ENCODE peak calls at places on chromosome 18, in eight cellular contexts. T is heart right ventricle; A is GM12892; B is ovary; H is head of caudate nucleus; X is effector memory CD8-positive, alpha-beta T cell; K is NAMALWA; J is LHCN-M2. O is an unnamed sample.

GRCh38 chr18:32010124-32010745 is 8.4 kb upstream of the RNF125 start:
- DNase-seq in B (no peak), A (no peak), X (no peak), T (no peak), K (no peak), J (no peak), H (no peak), O (no peak)

GRCh38 chr18:48408727-48409590 is at the start of gene ZBTB7C:
- DNase-seq in T (no peak), J (no peak), K (no peak), X (no peak), B (peak), A (peak), H (peak), O (no peak)

GRCh38 chr18:9627642-9628041 is 13.3 kb upstream of the PPP4R1 start:
- DNase-seq in B (no peak), K (no peak), T (no peak), J (no peak), A (no peak), H (no peak), X (no peak), O (no peak)

GRCh38 chr18:55999641-56000040 is 411.6 kb upstream of the TCF4 start:
- DNase-seq in J (no peak), H (peak), A (no peak), K (no peak), X (no peak), T (no peak), B (peak), O (no peak)

GRCh38 chr18:35239314-35239713 is 1.5 kb upstream of the ZNF397 start:
- DNase-seq in H (no peak), A (no peak), X (no peak), K (no peak), T (no peak), J (no peak), B (no peak), O (no peak)

GRCh38 chr18:59549797-59550516 is 147.3 kb downstream of the CCBE1 start:
- DNase-seq in K (no peak), X (no peak), B (no peak), J (peak), H (peak), A (no peak), T (peak), O (no peak)

GRCh38 chr18:76988015-76988826 is 144.4 kb downstream of the MBP start:
- DNase-seq in X (no peak), K (no peak), J (no peak), H (no peak), A (no peak), T (peak), B (no peak), O (no peak)

GRCh38 chr18:47730795-47731194 is 199.7 kb downstream of the SMAD2 start:
- DNase-seq in A (no peak), B (no peak), H (no peak), T (no peak), J (peak), K (no peak), X (no peak), O (peak)

GRCh38 chr18:57518533-57518932 is 68.0 kb downstream of the FECH start:
- DNase-seq in X (no peak), K (no peak), B (no peak), H (no peak), J (no peak), T (no peak), A (no peak), O (no peak)

GRCh38 chr18:6795307-6795706 is 65.8 kb downstream of the ARHGAP28 start:
- DNase-seq in T (no peak), X (no peak), J (peak), A (no peak), B (no peak), H (no peak), K (no peak), O (no peak)

GRCh38 chr18:48393170-48393569 is 16.0 kb downstream of the ZBTB7C start:
- DNase-seq in K (no peak), T (no peak), J (no peak), A (no peak), X (no peak), H (no peak), B (no peak), O (no peak)

GRCh38 chr18:23099621-23100020 is 35.7 kb upstream of the CABLES1 start:
- DNase-seq in T (no peak), J (peak), X (no peak), H (no peak), B (no peak), A (no peak), K (no peak), O (no peak)

GRCh38 chr18:31245820-31246219 is 72.1 kb upstream of the DSG1 start:
- DNase-seq in J (no peak), T (no peak), H (no peak), K (no peak), A (no peak), X (no peak), B (no peak), O (no peak)

GRCh38 chr18:9612215-9612830 is 2.0 kb downstream of the PPP4R1 start:
- DNase-seq in X (peak), B (no peak), K (peak), H (peak), A (no peak), T (peak), J (peak), O (no peak)

GRCh38 chr18:43606800-43607199 is 329.5 kb upstream of the SYT4 start:
- DNase-seq in A (no peak), X (no peak), T (no peak), J (peak), K (no peak), H (no peak), B (no peak), O (no peak)

GRCh38 chr18:34339155-34339554 is 114.4 kb upstream of the NOL4 start:
- DNase-seq in J (no peak), K (no peak), T (no peak), X (no peak), H (no peak), A (no peak), B (no peak), O (no peak)

GRCh38 chr18:29512761-29513160 is 1335.8 kb upstream of the CDH2 start:
- DNase-seq in B (no peak), A (no peak), T (no peak), H (no peak), K (no peak), X (no peak), J (no peak), O (no peak)

GRCh38 chr18:78542204-78542603 is 437.4 kb upstream of the SALL3 start:
- DNase-seq in K (no peak), H (peak), J (no peak), A (no peak), X (no peak), B (no peak), T (peak), O (peak)

GRCh38 chr18:76581261-76581660 is 86.2 kb upstream of the ZNF516 start:
- DNase-seq in X (no peak), T (no peak), A (no peak), B (no peak), H (no peak), K (no peak), J (no peak), O (no peak)

GRCh38 chr18:32271649-32272324 is 81.9 kb downstream of the MEP1B start:
- DNase-seq in H (peak), B (peak), K (peak), J (peak), A (no peak), X (no peak), T (peak), O (no peak)

GRCh38 chr18:41989508-41989907 is 34.5 kb downstream of the PIK3C3 start:
- DNase-seq in K (no peak), H (no peak), A (no peak), X (no peak), J (no peak), B (no peak), T (no peak), O (no peak)

GRCh38 chr18:35024196-35024595 is 17.0 kb upstream of the MAPRE2 start:
- DNase-seq in B (no peak), A (no peak), H (no peak), X (no peak), T (no peak), K (no peak), J (peak), O (no peak)

GRCh38 chr18:36454258-36454657 is 156.7 kb downstream of the FHOD3 start:
- DNase-seq in H (no peak), X (no peak), A (no peak), J (no peak), T (no peak), K (no peak), B (no peak), O (no peak)

GRCh38 chr18:46916551-46917107 is 678 bp downstream of the PIAS2 start:
- DNase-seq in T (peak), H (peak), X (peak), J (peak), K (peak), A (no peak), B (no peak), O (no peak)

GRCh38 chr18:76823166-76823539 is 796 bp downstream of the ZNF236 start:
- DNase-seq in X (no peak), A (no peak), K (no peak), J (no peak), B (peak), H (no peak), T (peak), O (no peak)

GRCh38 chr18:79817607-79817998 is 19.9 kb downstream of the KCNG2 start:
- DNase-seq in T (no peak), B (no peak), K (no peak), A (no peak), J (no peak), H (no peak), X (no peak), O (no peak)

GRCh38 chr18:79556829-79557585 is 122.6 kb upstream of the CTDP1 start:
- DNase-seq in X (no peak), H (no peak), B (peak), T (no peak), J (no peak), K (no peak), A (no peak), O (peak)

GRCh38 chr18:5456577-5457466 is 87.0 kb downstream of the EPB41L3 start:
- DNase-seq in X (peak), J (no peak), T (no peak), K (peak), A (no peak), B (no peak), H (peak), O (peak)

GRCh38 chr18:77099501-77100370 is 32.8 kb downstream of the MBP start:
- DNase-seq in J (no peak), T (no peak), B (no peak), A (no peak), X (peak), K (peak), H (no peak), O (no peak)

GRCh38 chr18:76679259-76679658 is 143.1 kb upstream of the ZNF236 start:
- DNase-seq in B (no peak), H (no peak), A (no peak), K (no peak), X (no peak), J (no peak), T (no peak), O (no peak)

GRCh38 chr18:45664824-45665763 is 49.8 kb downstream of the SLC14A2 start:
- DNase-seq in J (peak), A (no peak), H (peak), T (peak), X (peak), B (peak), K (peak), O (no peak)

GRCh38 chr18:11842562-11842961 is 8.7 kb upstream of the CHMP1B start:
- DNase-seq in H (no peak), B (no peak), X (no peak), A (no peak), T (no peak), J (peak), K (no peak), O (no peak)

GRCh38 chr18:14978962-14979535 is 231.1 kb downstream of the ANKRD30B start:
- DNase-seq in T (no peak), K (peak), X (no peak), A (no peak), J (peak), H (peak), B (no peak), O (no peak)

GRCh38 chr18:42414756-42415454 is 459.9 kb downstream of the PIK3C3 start:
- DNase-seq in A (no peak), T (no peak), J (no peak), X (no peak), K (no peak), B (peak), H (no peak), O (no peak)

GRCh38 chr18:9811978-9812377 is 73.8 kb upstream of the TXNDC2 start:
- DNase-seq in H (no peak), A (no peak), B (no peak), K (no peak), T (no peak), X (no peak), J (no peak), O (no peak)

O was measured in sigmoid colon.